ENCODE peak calls at places on chromosomes 4 and X, in nine cellular contexts. One of them, this sample, is unnamed. For H3K27me3, the result is how much of the 10 kb centered on the place peaks cover.

GRCh38 chrX:95764972-95765451 is 919.6 kb upstream of the DIAPH2 start:
- DNase-seq in CD8-positive, alpha-beta T cell: no peak
- DNase-seq in upper lobe of right lung: no peak
- DNase-seq in astrocyte: peak
- DNase-seq in RWPE2: no peak
- DNase-seq in breast epithelium: no peak
- DNase-seq in mammary epithelial cell: peak
- DNase-seq in cardiac muscle cell: peak
- DNase-seq in endodermal cell: peak
- DNase-seq in this sample: peak

GRCh38 chr4:957231-957580 is 16.2 kb downstream of the DGKQ start:
- DNase-seq in CD8-positive, alpha-beta T cell: no peak
- DNase-seq in upper lobe of right lung: peak
- DNase-seq in astrocyte: no peak
- DNase-seq in RWPE2: no peak
- DNase-seq in breast epithelium: no peak
- DNase-seq in mammary epithelial cell: no peak
- DNase-seq in cardiac muscle cell: no peak
- DNase-seq in endodermal cell: no peak
- DNase-seq in this sample: no peak

GRCh38 chrX:20594985-20595384 is 328.3 kb upstream of the RPS6KA3 start:
- DNase-seq in CD8-positive, alpha-beta T cell: no peak
- DNase-seq in upper lobe of right lung: no peak
- DNase-seq in astrocyte: peak
- DNase-seq in RWPE2: no peak
- DNase-seq in breast epithelium: no peak
- DNase-seq in mammary epithelial cell: no peak
- DNase-seq in cardiac muscle cell: peak
- DNase-seq in endodermal cell: no peak
- DNase-seq in this sample: peak

GRCh38 chr4:55545681-55546632 is 752 bp downstream of the CLOCK start:
- DNase-seq in CD8-positive, alpha-beta T cell: peak
- DNase-seq in upper lobe of right lung: peak
- DNase-seq in astrocyte: peak
- DNase-seq in RWPE2: peak
- DNase-seq in breast epithelium: peak
- DNase-seq in mammary epithelial cell: peak
- DNase-seq in cardiac muscle cell: peak
- DNase-seq in endodermal cell: peak
- DNase-seq in this sample: peak

GRCh38 chr4:41452484-41453225 is 85.3 kb upstream of the LIMCH1 start:
- DNase-seq in CD8-positive, alpha-beta T cell: no peak
- DNase-seq in upper lobe of right lung: no peak
- DNase-seq in astrocyte: no peak
- DNase-seq in RWPE2: no peak
- DNase-seq in breast epithelium: no peak
- DNase-seq in mammary epithelial cell: no peak
- DNase-seq in cardiac muscle cell: no peak
- DNase-seq in endodermal cell: no peak
- DNase-seq in this sample: no peak

GRCh38 chr4:16582526-16582925 is 315.9 kb downstream of the LDB2 start:
- DNase-seq in CD8-positive, alpha-beta T cell: no peak
- DNase-seq in upper lobe of right lung: no peak
- DNase-seq in astrocyte: no peak
- DNase-seq in RWPE2: no peak
- DNase-seq in breast epithelium: no peak
- DNase-seq in mammary epithelial cell: no peak
- DNase-seq in cardiac muscle cell: no peak
- DNase-seq in endodermal cell: peak
- DNase-seq in this sample: no peak

GRCh38 chr4:120801171-120801758 is 121.3 kb downstream of the PRDM5 start:
- DNase-seq in CD8-positive, alpha-beta T cell: no peak
- DNase-seq in upper lobe of right lung: no peak
- DNase-seq in astrocyte: peak
- DNase-seq in RWPE2: no peak
- DNase-seq in breast epithelium: no peak
- DNase-seq in mammary epithelial cell: peak
- DNase-seq in cardiac muscle cell: peak
- DNase-seq in endodermal cell: no peak
- DNase-seq in this sample: peak

GRCh38 chrX:84339507-84340364 is 151.7 kb upstream of the RPS6KA6 start:
- DNase-seq in CD8-positive, alpha-beta T cell: no peak
- DNase-seq in upper lobe of right lung: no peak
- DNase-seq in astrocyte: no peak
- DNase-seq in RWPE2: no peak
- DNase-seq in breast epithelium: no peak
- DNase-seq in mammary epithelial cell: peak
- DNase-seq in cardiac muscle cell: peak
- DNase-seq in endodermal cell: no peak
- DNase-seq in this sample: peak

GRCh38 chr4:73850261-73850970 is 2.7 kb upstream of the PF4V1 start:
- DNase-seq in CD8-positive, alpha-beta T cell: no peak
- DNase-seq in upper lobe of right lung: no peak
- DNase-seq in astrocyte: no peak
- DNase-seq in RWPE2: no peak
- DNase-seq in breast epithelium: no peak
- DNase-seq in mammary epithelial cell: no peak
- DNase-seq in cardiac muscle cell: no peak
- DNase-seq in endodermal cell: no peak
- DNase-seq in this sample: peak

GRCh38 chrX:71603618-71604017 is 14.7 kb downstream of the CXCR3 start:
- DNase-seq in CD8-positive, alpha-beta T cell: no peak
- DNase-seq in upper lobe of right lung: no peak
- DNase-seq in astrocyte: no peak
- DNase-seq in RWPE2: no peak
- DNase-seq in breast epithelium: no peak
- DNase-seq in mammary epithelial cell: no peak
- DNase-seq in cardiac muscle cell: no peak
- DNase-seq in endodermal cell: no peak
- DNase-seq in this sample: no peak

GRCh38 chr4:161188578-161188977 is 975.2 kb downstream of the FSTL5 start:
- DNase-seq in CD8-positive, alpha-beta T cell: no peak
- DNase-seq in upper lobe of right lung: no peak
- DNase-seq in astrocyte: no peak
- DNase-seq in RWPE2: no peak
- DNase-seq in breast epithelium: no peak
- DNase-seq in mammary epithelial cell: no peak
- DNase-seq in cardiac muscle cell: no peak
- DNase-seq in endodermal cell: no peak
- DNase-seq in this sample: no peak

GRCh38 chr4:188006285-188006848 is 10.8 kb downstream of the ZFP42 start:
- DNase-seq in CD8-positive, alpha-beta T cell: no peak
- DNase-seq in upper lobe of right lung: no peak
- DNase-seq in astrocyte: no peak
- DNase-seq in RWPE2: no peak
- DNase-seq in breast epithelium: no peak
- DNase-seq in mammary epithelial cell: no peak
- DNase-seq in cardiac muscle cell: no peak
- DNase-seq in endodermal cell: no peak
- DNase-seq in this sample: no peak

GRCh38 chr4:175827510-175827909 is 15.4 kb upstream of the GPM6A start:
- DNase-seq in CD8-positive, alpha-beta T cell: no peak
- DNase-seq in upper lobe of right lung: no peak
- DNase-seq in astrocyte: no peak
- DNase-seq in RWPE2: no peak
- DNase-seq in breast epithelium: no peak
- DNase-seq in mammary epithelial cell: no peak
- DNase-seq in cardiac muscle cell: no peak
- DNase-seq in endodermal cell: no peak
- DNase-seq in this sample: no peak

GRCh38 chr4:175824110-175824509 is 12.0 kb upstream of the GPM6A start:
- DNase-seq in CD8-positive, alpha-beta T cell: no peak
- DNase-seq in upper lobe of right lung: no peak
- DNase-seq in astrocyte: no peak
- DNase-seq in RWPE2: no peak
- DNase-seq in breast epithelium: no peak
- DNase-seq in mammary epithelial cell: no peak
- DNase-seq in cardiac muscle cell: no peak
- DNase-seq in endodermal cell: no peak
- DNase-seq in this sample: no peak

DNA sequence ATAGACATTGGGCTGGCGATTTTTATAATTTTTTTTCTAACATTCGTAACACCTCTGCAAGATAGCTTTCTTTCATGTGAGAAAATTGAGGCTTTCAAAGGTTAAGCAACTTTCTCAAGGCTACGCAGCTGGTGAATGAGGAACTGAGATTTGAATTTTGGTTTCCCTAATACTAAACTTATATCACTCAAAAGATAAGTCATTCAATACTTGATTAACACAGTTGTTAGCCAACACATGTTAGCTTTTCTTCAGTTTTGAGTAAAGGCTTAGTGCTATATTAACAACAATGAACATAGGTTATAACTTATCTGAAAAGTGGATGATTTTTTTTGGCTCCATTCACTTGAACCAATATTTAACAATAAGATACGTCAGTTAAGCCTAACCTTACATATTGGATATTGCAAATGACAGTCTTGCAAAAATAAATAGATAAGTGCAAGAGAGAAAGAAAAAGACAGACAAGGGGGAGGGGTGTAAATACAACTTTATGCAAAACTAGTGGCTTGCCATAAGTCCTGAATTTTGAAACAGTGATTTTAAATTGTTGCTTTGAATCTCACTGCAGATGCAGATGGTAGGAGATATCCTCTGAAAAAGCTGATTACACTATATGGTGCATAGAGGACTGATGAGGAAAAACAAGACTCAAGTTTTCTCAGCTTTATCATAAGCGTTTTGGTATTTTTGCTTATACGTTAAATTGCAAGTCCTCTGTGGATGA is 11.1 kb upstream of the GPM6A start:
- DNase-seq in CD8-positive, alpha-beta T cell: no peak
- DNase-seq in upper lobe of right lung: no peak
- DNase-seq in astrocyte: no peak
- DNase-seq in RWPE2: no peak
- DNase-seq in breast epithelium: no peak
- DNase-seq in mammary epithelial cell: no peak
- DNase-seq in cardiac muscle cell: no peak
- DNase-seq in endodermal cell: no peak
- DNase-seq in this sample: no peak
- H3K4me3 ChIP-seq in CD8-positive, alpha-beta T cell: no peak
- H3K4me3 ChIP-seq in upper lobe of right lung: no peak
- H3K4me3 ChIP-seq in astrocyte: no peak
- H3K4me3 ChIP-seq in RWPE2: no peak
- H3K4me3 ChIP-seq in breast epithelium: no peak
- H3K4me3 ChIP-seq in mammary epithelial cell: no peak
- H3K4me3 ChIP-seq in cardiac muscle cell: no peak
- H3K4me3 ChIP-seq in endodermal cell: no peak
- H3K4me3 ChIP-seq in this sample: no peak

GRCh38 chr4:20311863-20312262 is 60.2 kb downstream of the SLIT2 start:
- DNase-seq in CD8-positive, alpha-beta T cell: no peak
- DNase-seq in upper lobe of right lung: no peak
- DNase-seq in astrocyte: peak
- DNase-seq in RWPE2: no peak
- DNase-seq in breast epithelium: no peak
- DNase-seq in mammary epithelial cell: no peak
- DNase-seq in cardiac muscle cell: no peak
- DNase-seq in endodermal cell: no peak
- DNase-seq in this sample: no peak

GRCh38 chr4:20301161-20301560 is 49.5 kb downstream of the SLIT2 start:
- DNase-seq in CD8-positive, alpha-beta T cell: no peak
- DNase-seq in upper lobe of right lung: no peak
- DNase-seq in astrocyte: no peak
- DNase-seq in RWPE2: no peak
- DNase-seq in breast epithelium: no peak
- DNase-seq in mammary epithelial cell: no peak
- DNase-seq in cardiac muscle cell: peak
- DNase-seq in endodermal cell: no peak
- DNase-seq in this sample: no peak

GRCh38 chr4:20305976-20306375 is 54.3 kb downstream of the SLIT2 start:
- DNase-seq in CD8-positive, alpha-beta T cell: no peak
- DNase-seq in upper lobe of right lung: no peak
- DNase-seq in astrocyte: no peak
- DNase-seq in RWPE2: no peak
- DNase-seq in breast epithelium: no peak
- DNase-seq in mammary epithelial cell: no peak
- DNase-seq in cardiac muscle cell: peak
- DNase-seq in endodermal cell: no peak
- DNase-seq in this sample: no peak
- TF ChIP-seq CTCF in CD8-positive, alpha-beta T cell: no peak
- TF ChIP-seq CTCF in upper lobe of right lung: peak
- TF ChIP-seq CTCF in astrocyte: no peak
- TF ChIP-seq CTCF in RWPE2: no peak
- TF ChIP-seq CTCF in breast epithelium: no peak
- TF ChIP-seq CTCF in mammary epithelial cell: no peak
- TF ChIP-seq CTCF in cardiac muscle cell: peak
- TF ChIP-seq CTCF in endodermal cell: no peak
- TF ChIP-seq CTCF in this sample: peak

GRCh38 chr4:47729086-47729763 is 108.6 kb downstream of the CORIN start:
- DNase-seq in CD8-positive, alpha-beta T cell: no peak
- DNase-seq in upper lobe of right lung: no peak
- DNase-seq in astrocyte: no peak
- DNase-seq in RWPE2: no peak
- DNase-seq in breast epithelium: no peak
- DNase-seq in mammary epithelial cell: no peak
- DNase-seq in cardiac muscle cell: no peak
- DNase-seq in endodermal cell: no peak
- DNase-seq in this sample: no peak

GRCh38 chr4:47731182-47731581 is 106.7 kb downstream of the CORIN start:
- DNase-seq in CD8-positive, alpha-beta T cell: no peak
- DNase-seq in upper lobe of right lung: no peak
- DNase-seq in astrocyte: no peak
- DNase-seq in RWPE2: no peak
- DNase-seq in breast epithelium: no peak
- DNase-seq in mammary epithelial cell: no peak
- DNase-seq in cardiac muscle cell: no peak
- DNase-seq in endodermal cell: no peak
- DNase-seq in this sample: no peak

GRCh38 chr4:47736555-47736954 is 101.3 kb downstream of the CORIN start:
- DNase-seq in CD8-positive, alpha-beta T cell: no peak
- DNase-seq in upper lobe of right lung: no peak
- DNase-seq in astrocyte: no peak
- DNase-seq in RWPE2: no peak
- DNase-seq in breast epithelium: no peak
- DNase-seq in mammary epithelial cell: no peak
- DNase-seq in cardiac muscle cell: no peak
- DNase-seq in endodermal cell: no peak
- DNase-seq in this sample: no peak

GRCh38 chr4:47733506-47733905 is 104.4 kb downstream of the CORIN start:
- DNase-seq in CD8-positive, alpha-beta T cell: no peak
- DNase-seq in upper lobe of right lung: no peak
- DNase-seq in astrocyte: no peak
- DNase-seq in RWPE2: no peak
- DNase-seq in breast epithelium: no peak
- DNase-seq in mammary epithelial cell: no peak
- DNase-seq in cardiac muscle cell: no peak
- DNase-seq in endodermal cell: no peak
- DNase-seq in this sample: no peak
- H3K27me3 ChIP-seq in CD8-positive, alpha-beta T cell: under half
- H3K27me3 ChIP-seq in upper lobe of right lung: under half
- H3K27me3 ChIP-seq in astrocyte: under half
- H3K27me3 ChIP-seq in RWPE2: under half
- H3K27me3 ChIP-seq in breast epithelium: under half
- H3K27me3 ChIP-seq in mammary epithelial cell: under half
- H3K27me3 ChIP-seq in cardiac muscle cell: under half
- H3K27me3 ChIP-seq in endodermal cell: under half
- H3K27me3 ChIP-seq in this sample: under half

DNA sequence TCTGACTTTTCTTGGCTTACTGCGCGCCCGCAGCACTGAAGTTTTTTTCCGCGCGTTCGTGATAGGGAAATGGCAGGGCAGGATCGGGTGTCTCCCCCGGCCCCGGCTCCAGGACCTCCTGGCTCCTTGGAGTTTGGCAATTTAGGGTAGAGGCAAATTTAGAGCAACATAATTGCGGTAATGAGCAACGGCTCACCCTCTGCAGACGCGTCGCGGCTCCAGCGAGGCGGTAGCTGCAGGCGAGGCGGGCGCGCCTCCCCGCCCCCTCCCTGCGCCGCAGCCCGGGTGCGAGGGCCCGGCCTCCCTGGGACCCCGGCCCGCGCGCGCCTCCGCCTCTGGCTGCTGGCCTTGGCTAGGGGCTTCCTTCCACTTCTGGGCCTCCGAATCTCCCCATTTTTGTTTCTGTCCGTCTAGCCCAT is 6.2 kb downstream of the MSX1 start:
- DNase-seq in CD8-positive, alpha-beta T cell: no peak
- DNase-seq in upper lobe of right lung: no peak
- DNase-seq in astrocyte: no peak
- DNase-seq in RWPE2: no peak
- DNase-seq in breast epithelium: no peak
- DNase-seq in mammary epithelial cell: no peak
- DNase-seq in cardiac muscle cell: no peak
- DNase-seq in endodermal cell: no peak
- DNase-seq in this sample: no peak
- H3K4me3 ChIP-seq in CD8-positive, alpha-beta T cell: no peak
- H3K4me3 ChIP-seq in upper lobe of right lung: no peak
- H3K4me3 ChIP-seq in astrocyte: peak
- H3K4me3 ChIP-seq in RWPE2: no peak
- H3K4me3 ChIP-seq in breast epithelium: peak
- H3K4me3 ChIP-seq in mammary epithelial cell: no peak
- H3K4me3 ChIP-seq in cardiac muscle cell: peak
- H3K4me3 ChIP-seq in endodermal cell: peak
- H3K4me3 ChIP-seq in this sample: no peak

This sample was measured in bronchial epithelial cell.